ENCODE peak calls at places on chromosomes 16 and 17, in eight cellular contexts. N is AG10803, Z is esophagus muscularis mucosa, F is lower leg skin, O is psoas muscle, Q is GM12878, D is fibroblast of mammary gland, A is heart left ventricle. W is an unnamed sample.

GRCh38 chr17:81044764-81045589 is 10.0 kb downstream of the BAIAP2 start:
- DNase-seq in Z (peak), F (peak), N (peak), O (peak), Q (no peak), D (peak), A (peak), W (no peak)

GRCh38 chr16:85941863-85942644 is 43.1 kb downstream of the IRF8 start:
- DNase-seq in Z (no peak), Q (no peak), N (no peak), O (no peak), A (no peak), F (no peak), D (no peak), W (no peak)

GRCh38 chr17:65514082-65514481 is 47.4 kb downstream of the AXIN2 start:
- DNase-seq in Q (no peak), F (no peak), N (peak), D (peak), A (no peak), Z (no peak), O (no peak), W (no peak)

GRCh38 chr16:11201498-11202259 is 54.3 kb downstream of the SOCS1 start:
- DNase-seq in Z (no peak), O (no peak), A (no peak), Q (no peak), N (peak), F (no peak), D (peak), W (peak)

GRCh38 chr16:83200005-83200779 is 573.4 kb downstream of the CDH13 start:
- DNase-seq in Q (no peak), N (peak), F (no peak), A (no peak), D (peak), Z (no peak), O (peak), W (no peak)

GRCh38 chr16:88773812-88774291 is 11.2 kb downstream of the PIEZO1 start:
- DNase-seq in N (peak), A (peak), Z (no peak), O (peak), D (peak), Q (no peak), F (no peak), W (no peak)

GRCh38 chr17:21213491-21214014 is 408 bp downstream of the TMEM11 start:
- DNase-seq in N (no peak), D (no peak), Q (no peak), A (no peak), F (peak), Z (no peak), O (peak), W (no peak)

GRCh38 chr17:78258323-78259229 is 27.1 kb downstream of the TMEM235 start:
- DNase-seq in F (peak), Q (no peak), D (no peak), A (peak), Z (no peak), N (no peak), O (peak), W (no peak)

GRCh38 chr16:53744449-53744848 is 40.5 kb downstream of the FTO start:
- DNase-seq in O (no peak), D (no peak), A (no peak), N (no peak), Z (no peak), Q (no peak), F (no peak), W (no peak)

GRCh38 chr17:56319531-56319930 is 166.3 kb downstream of the ANKFN1 start:
- DNase-seq in F (no peak), N (peak), D (peak), A (no peak), O (no peak), Z (no peak), Q (peak), W (peak)

GRCh38 chr17:49117581-49118230 is 14.9 kb upstream of the B4GALNT2 start:
- DNase-seq in Z (peak), O (no peak), A (no peak), N (no peak), D (no peak), F (peak), Q (no peak), W (no peak)

GRCh38 chr17:7094661-7095064 is 14.6 kb upstream of the CLEC10A start:
- DNase-seq in A (no peak), Z (no peak), O (no peak), N (no peak), Q (no peak), D (no peak), F (peak), W (no peak)

GRCh38 chr17:71801301-71801700 is 319.5 kb upstream of the SOX9 start:
- DNase-seq in O (no peak), F (no peak), Z (no peak), Q (no peak), A (no peak), N (peak), D (peak), W (peak)

GRCh38 chr16:5873221-5873620 is 775.6 kb upstream of the EEF2KMT start:
- DNase-seq in O (no peak), A (no peak), N (no peak), D (no peak), Z (no peak), Q (no peak), F (no peak), W (no peak)

GRCh38 chr17:77618173-77618572 is 340.3 kb upstream of the TNRC6C start:
- DNase-seq in A (no peak), D (no peak), N (no peak), F (peak), Z (no peak), Q (no peak), O (no peak), W (no peak)

GRCh38 chr16:12291989-12292759 is 315.6 kb downstream of the SNX29 start:
- DNase-seq in A (no peak), D (no peak), F (no peak), Q (no peak), O (no peak), Z (no peak), N (no peak), W (no peak)

GRCh38 chr17:75033346-75034235 is 13.2 kb downstream of the ATP5PD start:
- DNase-seq in Z (peak), F (peak), Q (peak), O (peak), D (peak), A (peak), N (peak), W (peak)
- TF ChIP-seq CTCF in Z (no peak), F (no peak), Q (no peak), O (no peak), D (peak), A (no peak), N (no peak), W (no peak)

DNA sequence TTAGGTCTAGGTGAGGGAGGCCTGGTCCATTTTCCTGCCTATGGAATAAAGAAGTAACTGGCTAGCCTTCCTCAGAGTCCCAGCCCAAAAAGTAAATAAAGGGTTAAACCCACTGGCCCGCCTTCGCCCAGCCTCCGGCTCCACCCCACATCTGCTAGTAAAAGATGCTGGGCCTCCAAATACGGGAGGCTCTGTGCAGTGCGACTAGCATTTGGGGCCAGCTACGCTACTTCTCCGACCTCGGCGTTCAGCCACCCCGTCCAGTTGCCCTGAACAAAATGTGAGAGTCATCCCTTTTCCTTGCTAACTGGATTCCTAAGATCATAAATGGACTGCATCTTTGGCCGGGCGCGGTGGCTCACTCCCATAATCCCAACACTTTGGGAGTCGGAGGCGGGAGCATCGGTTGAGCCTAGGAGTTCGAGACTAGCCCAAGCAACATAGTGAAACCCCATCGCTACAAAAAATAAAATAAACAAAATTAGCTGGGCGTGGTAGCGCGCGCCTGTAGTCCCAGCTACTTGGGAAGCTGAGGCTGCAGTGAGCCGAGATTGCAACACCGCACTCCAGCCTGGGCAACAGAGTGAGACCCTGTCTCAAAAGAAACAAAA is 880 bp upstream of the MPP2 start:
- DNase-seq in F (peak), Z (peak), D (peak), O (peak), A (peak), N (peak), Q (no peak), W (peak)
- H3K4me3 ChIP-seq in F (no peak), Z (peak), D (no peak), O (peak), A (peak), N (peak), Q (no peak), W (peak)

GRCh38 chr16:30065112-30065942 is at the start of gene ALDOA:
- DNase-seq in A (peak), O (peak), F (peak), N (peak), Q (peak), Z (peak), D (peak), W (peak)
- TF ChIP-seq CTCF in A (peak), O (no peak), F (no peak), N (no peak), Q (no peak), Z (no peak), D (no peak), W (no peak)

GRCh38 chr17:59826741-59827453 is 65.8 kb downstream of the TUBD1 start:
- DNase-seq in A (no peak), Q (no peak), F (no peak), Z (no peak), D (no peak), O (no peak), N (no peak), W (no peak)
- H3K4me3 ChIP-seq in A (no peak), Q (peak), F (no peak), Z (no peak), D (no peak), O (no peak), N (no peak), W (no peak)

W was measured in AG09309.